ENCODE peak calls at places on chromosomes 1 and 21, in six cellular contexts. One of them, this sample, is unnamed.

GRCh38 chr1:58908539-58909161 is 124.8 kb upstream of the JUN start:
- DNase-seq in epithelial cell of esophagus: no peak
- DNase-seq in left lung: no peak
- DNase-seq in cardiac fibroblast: no peak
- DNase-seq in AG09309: peak; percentile 33
- DNase-seq in BJ: no peak
- DNase-seq in this sample: no peak

GRCh38 chr1:43817304-43817939 is 110.1 kb downstream of the ST3GAL3 start:
- DNase-seq in BJ: no peak
- DNase-seq in epithelial cell of esophagus: no peak
- DNase-seq in left lung: no peak
- DNase-seq in cardiac fibroblast: no peak
- DNase-seq in AG09309: no peak
- DNase-seq in this sample: no peak

GRCh38 chr21:42746593-42747266 is 93.3 kb downstream of the PDE9A start:
- DNase-seq in cardiac fibroblast: no peak
- DNase-seq in BJ: no peak
- DNase-seq in epithelial cell of esophagus: no peak
- DNase-seq in AG09309: no peak
- DNase-seq in left lung: peak; percentile 91
- DNase-seq in this sample: peak; percentile 93

GRCh38 chr1:178037510-178038253 is 56.2 kb upstream of the RASAL2 start:
- DNase-seq in epithelial cell of esophagus: peak; percentile 62
- DNase-seq in BJ: no peak
- DNase-seq in AG09309: no peak
- DNase-seq in left lung: peak; percentile 96
- DNase-seq in cardiac fibroblast: peak; percentile 77
- DNase-seq in this sample: peak; percentile 63

GRCh38 chr1:231335663-231336602 is 1.7 kb downstream of the EXOC8 start:
- DNase-seq in BJ: no peak
- DNase-seq in epithelial cell of esophagus: peak; percentile 19
- DNase-seq in left lung: no peak
- DNase-seq in AG09309: no peak
- DNase-seq in cardiac fibroblast: no peak
- DNase-seq in this sample: no peak

GRCh38 chr1:94683886-94684285 is 136.3 kb upstream of the SLC44A3 start:
- DNase-seq in left lung: no peak
- DNase-seq in AG09309: no peak
- DNase-seq in cardiac fibroblast: no peak
- DNase-seq in epithelial cell of esophagus: no peak
- DNase-seq in BJ: no peak
- DNase-seq in this sample: no peak

GRCh38 chr1:207304710-207305151 is 16.7 kb upstream of the CD55 start:
- DNase-seq in epithelial cell of esophagus: peak; percentile 76
- DNase-seq in BJ: no peak
- DNase-seq in left lung: no peak
- DNase-seq in AG09309: no peak
- DNase-seq in cardiac fibroblast: peak; percentile 65
- DNase-seq in this sample: no peak

GRCh38 chr1:100750002-100750885 is 30.7 kb downstream of the VCAM1 start:
- DNase-seq in cardiac fibroblast: no peak
- DNase-seq in BJ: no peak
- DNase-seq in epithelial cell of esophagus: no peak
- DNase-seq in left lung: no peak
- DNase-seq in AG09309: no peak
- DNase-seq in this sample: no peak

GRCh38 chr1:238673561-238673960 is 712.8 kb upstream of the CHRM3 start:
- DNase-seq in cardiac fibroblast: no peak
- DNase-seq in left lung: no peak
- DNase-seq in AG09309: no peak
- DNase-seq in epithelial cell of esophagus: no peak
- DNase-seq in BJ: no peak
- DNase-seq in this sample: no peak

GRCh38 chr1:232062967-232063366 is 436.4 kb downstream of the DISC1 start:
- DNase-seq in cardiac fibroblast: no peak
- DNase-seq in BJ: no peak
- DNase-seq in AG09309: no peak
- DNase-seq in epithelial cell of esophagus: no peak
- DNase-seq in left lung: no peak
- DNase-seq in this sample: no peak

GRCh38 chr1:51843948-51844347 is 34.6 kb downstream of the NRDC start:
- DNase-seq in BJ: no peak
- DNase-seq in AG09309: no peak
- DNase-seq in cardiac fibroblast: no peak
- DNase-seq in epithelial cell of esophagus: no peak
- DNase-seq in left lung: no peak
- DNase-seq in this sample: no peak

GRCh38 chr1:72284398-72285073 is 2.2 kb upstream of the NEGR1 start:
- DNase-seq in AG09309: peak; percentile 97
- DNase-seq in epithelial cell of esophagus: peak; percentile 91
- DNase-seq in cardiac fibroblast: peak; percentile 98
- DNase-seq in left lung: no peak
- DNase-seq in BJ: peak; percentile 96
- DNase-seq in this sample: peak; percentile 48

GRCh38 chr1:117674521-117675400 is 68.9 kb downstream of the TENT5C start:
- DNase-seq in cardiac fibroblast: peak; percentile 52
- DNase-seq in BJ: no peak
- DNase-seq in left lung: no peak
- DNase-seq in epithelial cell of esophagus: peak; percentile 48
- DNase-seq in AG09309: no peak
- DNase-seq in this sample: no peak
- TF ChIP-seq CTCF in cardiac fibroblast: peak; percentile 48
- TF ChIP-seq CTCF in BJ: peak; percentile 28
- TF ChIP-seq CTCF in left lung: no peak
- TF ChIP-seq CTCF in epithelial cell of esophagus: peak; percentile 57
- TF ChIP-seq CTCF in AG09309: no peak
- TF ChIP-seq CTCF in this sample: no peak

DNA sequence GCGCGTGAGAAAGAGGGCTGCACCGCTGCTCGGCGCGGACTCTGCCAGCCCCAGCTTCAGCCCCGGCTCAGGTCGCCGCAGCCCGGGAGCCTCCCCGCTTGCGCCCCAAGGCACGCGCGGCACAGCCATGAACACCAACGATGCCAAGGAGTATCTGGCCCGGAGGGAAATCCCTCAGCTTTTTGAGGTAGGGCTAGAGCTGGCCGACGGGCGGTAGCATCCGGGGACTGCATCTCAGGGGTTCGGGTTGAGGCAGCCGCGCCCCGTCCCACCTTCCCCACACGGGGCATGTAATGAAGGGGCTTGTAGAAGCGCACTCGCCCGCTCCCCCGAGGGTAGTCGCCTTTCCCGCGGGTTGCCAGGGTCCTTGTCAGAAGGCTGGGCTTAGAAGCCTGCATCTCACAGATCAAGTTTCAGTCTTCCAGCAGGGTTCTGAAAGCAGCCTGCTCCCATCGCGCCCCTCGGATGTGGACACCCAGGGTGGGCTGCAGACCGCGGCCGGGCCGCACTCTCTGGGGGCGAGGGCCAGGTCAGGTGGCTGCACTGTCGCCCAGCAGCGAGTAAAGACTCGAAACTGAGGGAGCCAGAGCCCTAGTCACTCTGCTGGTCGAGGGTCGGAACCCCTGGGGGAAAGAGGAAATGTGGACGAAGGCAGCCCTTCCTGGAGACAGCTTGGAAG is 507 bp downstream of the AK5 start:
- DNase-seq in left lung: no peak
- DNase-seq in epithelial cell of esophagus: no peak
- DNase-seq in cardiac fibroblast: peak; percentile 49
- DNase-seq in AG09309: no peak
- DNase-seq in BJ: no peak
- DNase-seq in this sample: peak; percentile 50
- TF ChIP-seq CTCF in left lung: no peak
- TF ChIP-seq CTCF in epithelial cell of esophagus: no peak
- TF ChIP-seq CTCF in cardiac fibroblast: no peak
- TF ChIP-seq CTCF in AG09309: no peak
- TF ChIP-seq CTCF in BJ: no peak
- TF ChIP-seq CTCF in this sample: no peak

GRCh38 chr1:25198731-25199231 is 33.5 kb downstream of the SYF2 start:
- DNase-seq in BJ: no peak
- DNase-seq in cardiac fibroblast: peak; percentile 54
- DNase-seq in left lung: no peak
- DNase-seq in AG09309: no peak
- DNase-seq in epithelial cell of esophagus: no peak
- DNase-seq in this sample: no peak
- TF ChIP-seq CTCF in BJ: no peak
- TF ChIP-seq CTCF in cardiac fibroblast: no peak
- TF ChIP-seq CTCF in left lung: no peak
- TF ChIP-seq CTCF in AG09309: no peak
- TF ChIP-seq CTCF in epithelial cell of esophagus: no peak
- TF ChIP-seq CTCF in this sample: no peak

DNA sequence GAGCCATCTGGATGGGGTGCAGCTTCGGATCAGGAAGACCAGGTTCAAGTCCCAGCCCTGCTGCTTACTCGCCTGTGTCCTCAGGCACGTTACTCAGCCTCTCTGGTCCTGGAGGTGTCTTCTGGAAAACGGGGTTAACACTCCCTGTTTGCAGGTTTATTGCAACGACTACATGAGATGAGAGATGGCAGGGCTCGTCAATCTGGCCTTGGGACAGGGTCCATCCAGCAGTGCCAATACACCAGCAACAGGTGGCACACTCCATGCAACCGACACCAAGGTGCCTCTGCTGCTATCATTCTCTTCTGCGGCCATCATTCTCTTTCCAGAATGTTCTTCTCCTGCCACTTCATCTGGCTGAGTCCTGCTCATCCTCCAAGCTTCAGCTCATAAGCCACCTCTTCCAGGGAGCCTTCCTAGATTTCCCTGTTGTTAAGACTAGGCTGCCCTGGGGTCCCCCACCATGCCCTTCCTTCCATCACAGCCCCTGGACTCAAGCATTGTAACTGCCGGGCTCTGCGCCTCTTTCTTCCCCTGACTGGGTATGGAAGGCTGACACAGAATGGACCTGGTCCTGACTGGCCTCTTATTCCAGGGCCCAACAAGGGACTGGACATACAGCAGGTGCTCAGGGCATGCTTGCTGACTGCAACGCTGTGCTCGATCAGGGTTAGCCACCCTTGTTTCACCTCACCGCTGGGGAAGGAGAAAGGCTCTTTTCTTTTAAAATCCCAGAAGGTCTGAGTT is 87.4 kb downstream of the DMRTB1 start:
- DNase-seq in left lung: peak; percentile 30
- DNase-seq in epithelial cell of esophagus: no peak
- DNase-seq in BJ: no peak
- DNase-seq in AG09309: no peak
- DNase-seq in cardiac fibroblast: no peak
- DNase-seq in this sample: no peak
- TF ChIP-seq CTCF in left lung: no peak
- TF ChIP-seq CTCF in epithelial cell of esophagus: no peak
- TF ChIP-seq CTCF in BJ: no peak
- TF ChIP-seq CTCF in AG09309: no peak
- TF ChIP-seq CTCF in cardiac fibroblast: no peak
- TF ChIP-seq CTCF in this sample: no peak

GRCh38 chr1:197424467-197424866 is 156.4 kb downstream of the CRB1 start:
- DNase-seq in left lung: no peak
- DNase-seq in AG09309: no peak
- DNase-seq in cardiac fibroblast: no peak
- DNase-seq in BJ: no peak
- DNase-seq in epithelial cell of esophagus: no peak
- DNase-seq in this sample: no peak

GRCh38 chr1:197418693-197419092 is 150.6 kb downstream of the CRB1 start:
- DNase-seq in AG09309: no peak
- DNase-seq in BJ: no peak
- DNase-seq in cardiac fibroblast: no peak
- DNase-seq in epithelial cell of esophagus: no peak
- DNase-seq in left lung: no peak
- DNase-seq in this sample: no peak

GRCh38 chr1:197423006-197423405 is 155.0 kb downstream of the CRB1 start:
- DNase-seq in BJ: peak; percentile 70
- DNase-seq in left lung: no peak
- DNase-seq in epithelial cell of esophagus: no peak
- DNase-seq in cardiac fibroblast: peak; percentile 36
- DNase-seq in AG09309: peak; percentile 42
- DNase-seq in this sample: no peak
- TF ChIP-seq CTCF in BJ: no peak
- TF ChIP-seq CTCF in left lung: no peak
- TF ChIP-seq CTCF in epithelial cell of esophagus: no peak
- TF ChIP-seq CTCF in cardiac fibroblast: no peak
- TF ChIP-seq CTCF in AG09309: no peak
- TF ChIP-seq CTCF in this sample: no peak

GRCh38 chr1:87024936-87025537 is 110.6 kb downstream of the HS2ST1 start:
- DNase-seq in BJ: no peak
- DNase-seq in epithelial cell of esophagus: peak; percentile 54
- DNase-seq in left lung: no peak
- DNase-seq in cardiac fibroblast: peak; percentile 61
- DNase-seq in AG09309: peak; percentile 5
- DNase-seq in this sample: no peak
- TF ChIP-seq CTCF in BJ: peak; percentile 62
- TF ChIP-seq CTCF in epithelial cell of esophagus: peak; percentile 79
- TF ChIP-seq CTCF in left lung: peak; percentile 36
- TF ChIP-seq CTCF in cardiac fibroblast: peak; percentile 73
- TF ChIP-seq CTCF in AG09309: peak; percentile 61
- TF ChIP-seq CTCF in this sample: peak; percentile 28

GRCh38 chr1:196425513-196425912 is 182.7 kb downstream of the KCNT2 start:
- DNase-seq in AG09309: no peak
- DNase-seq in left lung: no peak
- DNase-seq in BJ: no peak
- DNase-seq in cardiac fibroblast: no peak
- DNase-seq in epithelial cell of esophagus: no peak
- DNase-seq in this sample: no peak
- TF ChIP-seq CTCF in AG09309: no peak
- TF ChIP-seq CTCF in left lung: no peak
- TF ChIP-seq CTCF in BJ: peak; percentile 26
- TF ChIP-seq CTCF in cardiac fibroblast: no peak
- TF ChIP-seq CTCF in epithelial cell of esophagus: no peak
- TF ChIP-seq CTCF in this sample: no peak

GRCh38 chr1:173005196-173005864 is 45.4 kb downstream of the TNFSF18 start:
- DNase-seq in AG09309: no peak
- DNase-seq in left lung: no peak
- DNase-seq in epithelial cell of esophagus: no peak
- DNase-seq in cardiac fibroblast: no peak
- DNase-seq in BJ: no peak
- DNase-seq in this sample: no peak
- TF ChIP-seq CTCF in AG09309: no peak
- TF ChIP-seq CTCF in left lung: no peak
- TF ChIP-seq CTCF in epithelial cell of esophagus: peak; percentile 11
- TF ChIP-seq CTCF in cardiac fibroblast: peak; percentile 25
- TF ChIP-seq CTCF in BJ: peak; percentile 30
- TF ChIP-seq CTCF in this sample: peak; percentile 28

DNA sequence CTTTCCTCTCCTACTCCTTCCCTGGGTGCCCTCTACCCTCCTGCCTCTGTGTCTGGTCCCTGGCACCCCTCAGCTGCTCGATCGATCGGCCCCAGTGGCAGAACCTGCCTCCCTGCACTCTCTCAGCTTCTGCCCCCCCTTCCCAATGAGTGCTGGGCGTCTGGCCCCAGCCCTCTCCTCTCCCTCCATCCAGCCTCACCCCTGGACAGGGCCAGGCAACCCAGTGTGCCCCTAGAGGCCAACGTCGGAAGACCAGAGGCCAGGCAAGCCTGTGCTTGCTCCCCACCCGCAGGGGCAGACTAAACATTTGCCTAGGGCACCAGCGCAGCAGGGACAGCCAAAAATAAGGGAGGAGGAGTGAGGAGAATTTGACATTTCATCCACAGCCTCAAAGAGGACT is 43.5 kb downstream of the LGR6 start:
- DNase-seq in cardiac fibroblast: no peak
- DNase-seq in BJ: no peak
- DNase-seq in epithelial cell of esophagus: peak; percentile 51
- DNase-seq in left lung: no peak
- DNase-seq in AG09309: no peak
- DNase-seq in this sample: no peak
- TF ChIP-seq CTCF in cardiac fibroblast: peak; percentile 60
- TF ChIP-seq CTCF in BJ: peak; percentile 49
- TF ChIP-seq CTCF in epithelial cell of esophagus: peak; percentile 37
- TF ChIP-seq CTCF in left lung: peak; percentile 23
- TF ChIP-seq CTCF in AG09309: peak; percentile 51
- TF ChIP-seq CTCF in this sample: no peak

This sample was measured in CD14-positive monocyte.